ENCODE peak calls at places on chromosomes 1 and 21, in five cellular contexts. F is stromal cell of bone marrow; S is Caco-2; Q is activated CD4-positive, alpha-beta T cell treated with anti-CD3 and anti-CD28 coated beads, Interleukin-2, amount 50 U/mL, for 4 hours; R is RWPE1. A is an unnamed sample.
A peak's percentile ranks its signal among the peaks of the same experiment; 100 is the strongest.

GRCh38 chr1:178724386-178724733 is 684 bp upstream of the RALGPS2 start:
- DNase-seq in Q (no peak), F (no peak), R (no peak), S (no peak), A (no peak)

GRCh38 chr1:198667186-198667585 is 28.3 kb downstream of the PTPRC start:
- DNase-seq in R (no peak), Q (no peak), F (no peak), S (no peak), A (no peak)

GRCh38 chr1:162040657-162041056 is 17.0 kb upstream of the OLFML2B start:
- DNase-seq in Q (no peak), S (peak; percentile 29), F (no peak), R (no peak), A (no peak)

GRCh38 chr1:164651378-164651951 is 92.5 kb downstream of the PBX1 start:
- DNase-seq in F (no peak), S (peak; percentile 34), Q (no peak), R (no peak), A (no peak)

GRCh38 chr1:5502310-5503194 is 489.7 kb downstream of the NPHP4 start:
- DNase-seq in F (no peak), S (no peak), Q (no peak), R (peak; percentile 55), A (no peak)

GRCh38 chr21:26835027-26835713 is 10.0 kb downstream of the ADAMTS1 start:
- DNase-seq in Q (no peak), S (no peak), R (peak; percentile 51), F (peak; percentile 67), A (no peak)

GRCh38 chr1:201181726-201182125 is 8.9 kb upstream of the IGFN1 start:
- DNase-seq in Q (no peak), S (no peak), F (no peak), R (no peak), A (no peak)

GRCh38 chr21:34923202-34923601 is 125.9 kb downstream of the RUNX1 start:
- DNase-seq in Q (no peak), S (no peak), R (no peak), F (no peak), A (no peak)

GRCh38 chr21:46001821-46002681 is 20.5 kb downstream of the COL6A1 start:
- DNase-seq in Q (no peak), R (no peak), F (no peak), S (no peak), A (no peak)

GRCh38 chr1:230308039-230308438 is 118.1 kb downstream of the PGBD5 start:
- DNase-seq in F (peak; percentile 33), Q (no peak), R (peak; percentile 69), S (no peak), A (no peak)

GRCh38 chr1:61461406-61462384 is 263.2 kb downstream of the TM2D1 start:
- DNase-seq in R (no peak), F (no peak), Q (no peak), S (no peak), A (no peak)

GRCh38 chr21:39673736-39674135 is 61.0 kb downstream of the B3GALT5 start:
- DNase-seq in R (no peak), F (no peak), S (no peak), Q (no peak), A (no peak)

GRCh38 chr1:10866314-10867091 is 70.1 kb upstream of the CASZ1 start:
- DNase-seq in S (peak; percentile 32), R (peak; percentile 33), Q (peak; percentile 30), F (no peak), A (no peak)

GRCh38 chr1:187928288-187928687 is 1099.5 kb downstream of the PLA2G4A start:
- DNase-seq in S (peak; percentile 26), R (peak; percentile 7), Q (no peak), F (peak; percentile 1), A (peak; percentile 36)

GRCh38 chr1:154992721-154993571 is 440 bp upstream of the LENEP start:
- DNase-seq in S (peak; percentile 30), F (no peak), Q (no peak), R (no peak), A (no peak)

A was measured in GM13976.